ENCODE peak calls at places on chromosome 6, in eight cellular contexts. One of them, this sample, is unnamed. For H3K27me3, the result is how much of the 10 kb centered on the place peaks cover.

GRCh38 chr6:30480536-30481156 is 8.7 kb upstream of the HLA-E start:
- DNase-seq in hepatocyte: no peak
- DNase-seq in GM23248: no peak
- DNase-seq in stomach: no peak
- DNase-seq in astrocyte: no peak
- DNase-seq in AG04450: no peak
- DNase-seq in spleen: no peak
- DNase-seq in H9: no peak
- DNase-seq in this sample: no peak

GRCh38 chr6:164207024-164207423 is 792.5 kb downstream of the QKI start:
- DNase-seq in hepatocyte: no peak
- DNase-seq in GM23248: no peak
- DNase-seq in stomach: no peak
- DNase-seq in astrocyte: no peak
- DNase-seq in AG04450: no peak
- DNase-seq in spleen: no peak
- DNase-seq in H9: no peak
- DNase-seq in this sample: no peak

GRCh38 chr6:28141500-28142329 is at the start of gene ZKSCAN8:
- DNase-seq in hepatocyte: peak
- DNase-seq in GM23248: peak
- DNase-seq in stomach: peak
- DNase-seq in astrocyte: peak
- DNase-seq in AG04450: peak
- DNase-seq in spleen: peak
- DNase-seq in H9: peak
- DNase-seq in this sample: peak

GRCh38 chr6:147106759-147107401 is 97.3 kb upstream of the STXBP5 start:
- DNase-seq in hepatocyte: peak
- DNase-seq in GM23248: peak
- DNase-seq in stomach: no peak
- DNase-seq in astrocyte: peak
- DNase-seq in AG04450: peak
- DNase-seq in spleen: no peak
- DNase-seq in H9: no peak
- DNase-seq in this sample: no peak

GRCh38 chr6:40585661-40586269 is 1.4 kb downstream of the LRFN2 start:
- DNase-seq in hepatocyte: no peak
- DNase-seq in GM23248: no peak
- DNase-seq in stomach: no peak
- DNase-seq in astrocyte: no peak
- DNase-seq in AG04450: no peak
- DNase-seq in spleen: no peak
- DNase-seq in H9: peak
- DNase-seq in this sample: no peak

GRCh38 chr6:55734256-55734655 is 141.1 kb downstream of the BMP5 start:
- DNase-seq in hepatocyte: no peak
- DNase-seq in GM23248: no peak
- DNase-seq in stomach: no peak
- DNase-seq in astrocyte: peak
- DNase-seq in AG04450: no peak
- DNase-seq in spleen: no peak
- DNase-seq in H9: no peak
- DNase-seq in this sample: no peak

GRCh38 chr6:12367412-12367811 is 77.3 kb downstream of the EDN1 start:
- DNase-seq in hepatocyte: no peak
- DNase-seq in GM23248: no peak
- DNase-seq in stomach: no peak
- DNase-seq in astrocyte: no peak
- DNase-seq in AG04450: no peak
- DNase-seq in spleen: no peak
- DNase-seq in H9: no peak
- DNase-seq in this sample: no peak

GRCh38 chr6:33000053-33000452 is 9.3 kb downstream of the HLA-DOA start:
- DNase-seq in hepatocyte: peak
- DNase-seq in GM23248: no peak
- DNase-seq in stomach: peak
- DNase-seq in astrocyte: no peak
- DNase-seq in AG04450: no peak
- DNase-seq in spleen: no peak
- DNase-seq in H9: peak
- DNase-seq in this sample: peak

GRCh38 chr6:111667921-111668320 is 62.2 kb upstream of the TRAF3IP2 start:
- DNase-seq in hepatocyte: peak
- DNase-seq in GM23248: no peak
- DNase-seq in stomach: no peak
- DNase-seq in astrocyte: no peak
- DNase-seq in AG04450: no peak
- DNase-seq in spleen: no peak
- DNase-seq in H9: no peak
- DNase-seq in this sample: peak

GRCh38 chr6:158066161-158066781 is 84.6 kb downstream of the SYNJ2 start:
- DNase-seq in hepatocyte: no peak
- DNase-seq in GM23248: no peak
- DNase-seq in stomach: no peak
- DNase-seq in astrocyte: no peak
- DNase-seq in AG04450: no peak
- DNase-seq in spleen: no peak
- DNase-seq in H9: no peak
- DNase-seq in this sample: no peak

GRCh38 chr6:133198725-133199124 is 42.4 kb upstream of the EYA4 start:
- DNase-seq in hepatocyte: no peak
- DNase-seq in GM23248: no peak
- DNase-seq in stomach: no peak
- DNase-seq in astrocyte: peak
- DNase-seq in AG04450: no peak
- DNase-seq in spleen: no peak
- DNase-seq in H9: no peak
- DNase-seq in this sample: no peak

GRCh38 chr6:136927313-136927712 is 5.2 kb downstream of the SLC35D3 start:
- DNase-seq in hepatocyte: peak
- DNase-seq in GM23248: no peak
- DNase-seq in stomach: no peak
- DNase-seq in astrocyte: no peak
- DNase-seq in AG04450: no peak
- DNase-seq in spleen: no peak
- DNase-seq in H9: peak
- DNase-seq in this sample: no peak

GRCh38 chr6:37099442-37099841 is 70.5 kb upstream of the PIM1 start:
- DNase-seq in hepatocyte: no peak
- DNase-seq in GM23248: peak
- DNase-seq in stomach: no peak
- DNase-seq in astrocyte: no peak
- DNase-seq in AG04450: no peak
- DNase-seq in spleen: no peak
- DNase-seq in H9: no peak
- DNase-seq in this sample: no peak

GRCh38 chr6:166106076-166106686 is 61.5 kb downstream of the TBXT start:
- DNase-seq in hepatocyte: peak
- DNase-seq in GM23248: peak
- DNase-seq in stomach: peak
- DNase-seq in astrocyte: peak
- DNase-seq in AG04450: peak
- DNase-seq in spleen: no peak
- DNase-seq in H9: peak
- DNase-seq in this sample: peak

GRCh38 chr6:144349690-144350132 is 64.6 kb downstream of the UTRN start:
- DNase-seq in hepatocyte: no peak
- DNase-seq in GM23248: peak
- DNase-seq in stomach: no peak
- DNase-seq in astrocyte: peak
- DNase-seq in AG04450: no peak
- DNase-seq in spleen: no peak
- DNase-seq in H9: no peak
- DNase-seq in this sample: no peak

DNA sequence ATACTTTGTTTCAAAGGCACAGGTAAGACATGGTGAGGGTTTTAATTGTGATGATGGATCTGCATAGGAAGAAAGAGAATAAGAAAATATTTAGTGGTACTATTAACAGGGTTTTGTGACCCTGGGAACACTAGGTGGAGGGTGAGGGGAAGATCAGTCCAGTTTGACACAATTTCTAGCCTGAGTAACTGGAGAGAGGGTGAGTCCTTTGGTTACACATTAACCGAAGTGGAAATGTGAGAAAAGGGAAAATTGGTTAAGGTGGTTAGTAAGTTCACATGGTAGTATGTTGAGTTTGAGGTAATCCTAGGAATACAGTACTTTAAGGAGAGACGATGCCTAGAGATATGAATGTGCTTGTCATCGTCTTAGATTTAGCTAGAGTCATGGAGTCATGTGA is 54.8 kb upstream of the POU3F2 start:
- DNase-seq in hepatocyte: peak
- DNase-seq in GM23248: no peak
- DNase-seq in stomach: no peak
- DNase-seq in astrocyte: no peak
- DNase-seq in AG04450: no peak
- DNase-seq in spleen: no peak
- DNase-seq in H9: no peak
- DNase-seq in this sample: no peak
- H3K27me3 ChIP-seq in hepatocyte: under half
- H3K27me3 ChIP-seq in GM23248: under half
- H3K27me3 ChIP-seq in stomach: under half
- H3K27me3 ChIP-seq in astrocyte: under half
- H3K27me3 ChIP-seq in AG04450: under half
- H3K27me3 ChIP-seq in spleen: under half
- H3K27me3 ChIP-seq in H9: under half
- H3K27me3 ChIP-seq in this sample: under half

DNA sequence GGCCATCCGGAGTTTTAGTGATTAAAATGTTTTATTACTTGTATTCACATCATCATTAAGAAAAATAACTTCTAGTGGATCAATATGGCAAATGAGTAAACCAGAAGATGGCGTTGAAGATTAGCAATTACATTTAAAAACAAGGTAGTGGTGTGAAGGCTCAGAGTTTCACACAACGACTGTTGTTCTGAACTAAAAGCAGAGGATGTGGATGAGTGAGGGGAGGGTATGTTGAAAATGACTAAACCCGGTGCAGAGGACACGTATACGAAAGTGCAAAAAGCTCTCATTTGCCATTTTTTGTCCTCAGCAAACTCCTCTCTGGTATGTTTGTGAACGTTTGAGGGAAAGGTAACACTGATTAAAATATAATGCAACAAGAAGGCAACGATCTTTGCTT is 1.9 kb upstream of the IRF4 start:
- DNase-seq in hepatocyte: no peak
- DNase-seq in GM23248: no peak
- DNase-seq in stomach: no peak
- DNase-seq in astrocyte: no peak
- DNase-seq in AG04450: no peak
- DNase-seq in spleen: no peak
- DNase-seq in H9: no peak
- DNase-seq in this sample: no peak
- H3K27me3 ChIP-seq in hepatocyte: half or more
- H3K27me3 ChIP-seq in GM23248: half or more
- H3K27me3 ChIP-seq in stomach: under half
- H3K27me3 ChIP-seq in astrocyte: half or more
- H3K27me3 ChIP-seq in AG04450: under half
- H3K27me3 ChIP-seq in spleen: under half
- H3K27me3 ChIP-seq in H9: under half
- H3K27me3 ChIP-seq in this sample: under half

DNA sequence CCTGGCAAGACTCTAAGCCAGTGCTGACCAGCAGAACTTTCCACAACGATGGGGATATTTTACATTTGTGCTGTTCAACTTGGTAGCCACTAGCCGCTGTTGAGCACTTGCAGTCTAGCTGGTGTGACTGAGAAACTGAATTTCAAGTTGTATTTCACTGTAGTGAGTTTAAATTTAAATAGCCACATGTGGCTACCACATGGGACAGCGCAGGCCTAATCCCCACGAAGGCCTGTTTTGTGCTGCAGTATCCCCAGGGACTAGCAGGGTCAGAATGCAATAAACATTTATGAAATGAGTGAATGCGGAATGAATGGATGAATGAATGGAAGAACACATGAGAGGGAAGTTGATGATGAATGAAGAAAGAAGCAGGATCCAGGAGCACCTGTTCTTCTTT is 115.8 kb downstream of the TRERF1 start:
- DNase-seq in hepatocyte: no peak
- DNase-seq in GM23248: no peak
- DNase-seq in stomach: no peak
- DNase-seq in astrocyte: no peak
- DNase-seq in AG04450: no peak
- DNase-seq in spleen: no peak
- DNase-seq in H9: no peak
- DNase-seq in this sample: no peak
- H3K27me3 ChIP-seq in hepatocyte: under half
- H3K27me3 ChIP-seq in GM23248: under half
- H3K27me3 ChIP-seq in stomach: under half
- H3K27me3 ChIP-seq in astrocyte: under half
- H3K27me3 ChIP-seq in AG04450: under half
- H3K27me3 ChIP-seq in spleen: under half
- H3K27me3 ChIP-seq in H9: under half
- H3K27me3 ChIP-seq in this sample: under half

GRCh38 chr6:1417718-1418117 is 28.3 kb downstream of the FOXF2 start:
- DNase-seq in hepatocyte: no peak
- DNase-seq in GM23248: no peak
- DNase-seq in stomach: no peak
- DNase-seq in astrocyte: no peak
- DNase-seq in AG04450: no peak
- DNase-seq in spleen: no peak
- DNase-seq in H9: no peak
- DNase-seq in this sample: no peak

GRCh38 chr6:1416191-1416764 is 26.9 kb downstream of the FOXF2 start:
- DNase-seq in hepatocyte: no peak
- DNase-seq in GM23248: no peak
- DNase-seq in stomach: no peak
- DNase-seq in astrocyte: no peak
- DNase-seq in AG04450: no peak
- DNase-seq in spleen: no peak
- DNase-seq in H9: peak
- DNase-seq in this sample: no peak

GRCh38 chr6:1416820-1417219 is 27.4 kb downstream of the FOXF2 start:
- DNase-seq in hepatocyte: no peak
- DNase-seq in GM23248: no peak
- DNase-seq in stomach: no peak
- DNase-seq in astrocyte: no peak
- DNase-seq in AG04450: no peak
- DNase-seq in spleen: no peak
- DNase-seq in H9: no peak
- DNase-seq in this sample: no peak

GRCh38 chr6:1412908-1413307 is 23.5 kb downstream of the FOXF2 start:
- DNase-seq in hepatocyte: no peak
- DNase-seq in GM23248: no peak
- DNase-seq in stomach: no peak
- DNase-seq in astrocyte: no peak
- DNase-seq in AG04450: no peak
- DNase-seq in spleen: no peak
- DNase-seq in H9: no peak
- DNase-seq in this sample: no peak

DNA sequence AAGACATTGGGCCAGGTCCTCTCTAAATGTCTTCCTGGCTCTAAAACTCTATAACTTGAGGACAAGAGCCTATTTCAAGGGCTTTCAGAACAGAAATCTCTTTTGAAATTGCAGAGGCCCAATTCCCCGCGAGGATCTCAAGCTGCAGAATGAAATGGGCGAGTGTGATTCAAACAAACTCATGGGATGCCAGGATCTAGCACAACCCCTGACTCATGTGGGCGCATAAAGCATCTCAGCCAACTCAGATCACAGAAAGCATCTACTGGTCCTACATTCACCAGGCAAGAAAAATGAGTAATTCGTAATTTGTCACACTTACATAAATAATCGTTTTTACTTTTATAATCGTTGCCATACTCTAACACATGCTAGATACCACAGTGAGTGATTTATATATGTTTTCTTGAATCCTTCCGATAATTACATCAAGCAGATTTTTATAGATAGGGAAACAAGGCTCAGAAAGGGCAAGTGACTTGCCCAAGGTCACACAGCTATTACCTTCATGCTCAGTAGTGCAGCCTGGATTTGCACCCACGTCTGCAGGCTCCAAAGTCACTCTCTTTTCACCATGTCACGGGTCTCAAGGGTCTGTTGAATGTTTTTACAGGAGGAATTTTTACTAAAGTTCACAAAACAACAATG is 26.2 kb downstream of the FOXF2 start:
- DNase-seq in hepatocyte: no peak
- DNase-seq in GM23248: peak
- DNase-seq in stomach: no peak
- DNase-seq in astrocyte: no peak
- DNase-seq in AG04450: no peak
- DNase-seq in spleen: no peak
- DNase-seq in H9: no peak
- DNase-seq in this sample: no peak
- H3K27me3 ChIP-seq in hepatocyte: under half
- H3K27me3 ChIP-seq in GM23248: under half
- H3K27me3 ChIP-seq in stomach: under half
- H3K27me3 ChIP-seq in astrocyte: under half
- H3K27me3 ChIP-seq in AG04450: under half
- H3K27me3 ChIP-seq in spleen: under half
- H3K27me3 ChIP-seq in H9: under half
- H3K27me3 ChIP-seq in this sample: under half